ENCODE peak calls at places on chromosomes 13 and 19, in eight cellular contexts. One of them, this sample, is unnamed.
A peak's percentile ranks its signal among the peaks of the same experiment; 100 is the strongest.

GRCh38 chr19:38675611-38676010 is 28.2 kb downstream of the ACTN4 start:
- DNase-seq in T-helper 2 cell: no peak
- DNase-seq in stimulated activated naive B cell treated with anti-CD40 and anti-IgM and Interleukin-4, amounts not matched to agents 10 μg/mL and 1 μg/mL and 100 μg/mL, for 72 hours: peak; percentile 34
- DNase-seq in lower leg skin: no peak
- DNase-seq in substantia nigra: no peak
- DNase-seq in progenitor cell of endocrine pancreas: no peak
- DNase-seq in stimulated activated CD4-positive, alpha-beta T cell treated with anti-CD3 and anti-CD28 coated beads, TNF-alpha, amount 100 ng/mL, for 4 hours: no peak
- DNase-seq in activated T-cell treated with anti-CD3 and anti-CD28 coated beads for 1 hour: no peak
- DNase-seq in this sample: no peak

GRCh38 chr19:47518139-47518538 is 3.3 kb upstream of the NAPA start:
- DNase-seq in T-helper 2 cell: no peak
- DNase-seq in stimulated activated naive B cell treated with anti-CD40 and anti-IgM and Interleukin-4, amounts not matched to agents 10 μg/mL and 1 μg/mL and 100 μg/mL, for 72 hours: peak; percentile 81
- DNase-seq in lower leg skin: no peak
- DNase-seq in substantia nigra: no peak
- DNase-seq in progenitor cell of endocrine pancreas: no peak
- DNase-seq in stimulated activated CD4-positive, alpha-beta T cell treated with anti-CD3 and anti-CD28 coated beads, TNF-alpha, amount 100 ng/mL, for 4 hours: no peak
- DNase-seq in activated T-cell treated with anti-CD3 and anti-CD28 coated beads for 1 hour: no peak
- DNase-seq in this sample: no peak

GRCh38 chr19:53130506-53130905 is 2.2 kb downstream of the ZNF415 start:
- DNase-seq in T-helper 2 cell: no peak
- DNase-seq in stimulated activated naive B cell treated with anti-CD40 and anti-IgM and Interleukin-4, amounts not matched to agents 10 μg/mL and 1 μg/mL and 100 μg/mL, for 72 hours: no peak
- DNase-seq in lower leg skin: no peak
- DNase-seq in substantia nigra: no peak
- DNase-seq in progenitor cell of endocrine pancreas: no peak
- DNase-seq in stimulated activated CD4-positive, alpha-beta T cell treated with anti-CD3 and anti-CD28 coated beads, TNF-alpha, amount 100 ng/mL, for 4 hours: no peak
- DNase-seq in activated T-cell treated with anti-CD3 and anti-CD28 coated beads for 1 hour: no peak
- DNase-seq in this sample: no peak

GRCh38 chr13:107200491-107200890 is 632.6 kb upstream of the ARGLU1 start:
- DNase-seq in T-helper 2 cell: no peak
- DNase-seq in stimulated activated naive B cell treated with anti-CD40 and anti-IgM and Interleukin-4, amounts not matched to agents 10 μg/mL and 1 μg/mL and 100 μg/mL, for 72 hours: no peak
- DNase-seq in lower leg skin: no peak
- DNase-seq in substantia nigra: no peak
- DNase-seq in progenitor cell of endocrine pancreas: no peak
- DNase-seq in stimulated activated CD4-positive, alpha-beta T cell treated with anti-CD3 and anti-CD28 coated beads, TNF-alpha, amount 100 ng/mL, for 4 hours: no peak
- DNase-seq in activated T-cell treated with anti-CD3 and anti-CD28 coated beads for 1 hour: no peak
- DNase-seq in this sample: no peak

GRCh38 chr19:42303101-42303464 is 659 bp upstream of the PAFAH1B3 start:
- DNase-seq in T-helper 2 cell: no peak
- DNase-seq in stimulated activated naive B cell treated with anti-CD40 and anti-IgM and Interleukin-4, amounts not matched to agents 10 μg/mL and 1 μg/mL and 100 μg/mL, for 72 hours: no peak
- DNase-seq in lower leg skin: no peak
- DNase-seq in substantia nigra: no peak
- DNase-seq in progenitor cell of endocrine pancreas: no peak
- DNase-seq in stimulated activated CD4-positive, alpha-beta T cell treated with anti-CD3 and anti-CD28 coated beads, TNF-alpha, amount 100 ng/mL, for 4 hours: no peak
- DNase-seq in activated T-cell treated with anti-CD3 and anti-CD28 coated beads for 1 hour: no peak
- DNase-seq in this sample: no peak

GRCh38 chr19:14138576-14139265 is 2.3 kb upstream of the ASF1B start:
- DNase-seq in T-helper 2 cell: no peak
- DNase-seq in stimulated activated naive B cell treated with anti-CD40 and anti-IgM and Interleukin-4, amounts not matched to agents 10 μg/mL and 1 μg/mL and 100 μg/mL, for 72 hours: no peak
- DNase-seq in lower leg skin: no peak
- DNase-seq in substantia nigra: no peak
- DNase-seq in progenitor cell of endocrine pancreas: no peak
- DNase-seq in stimulated activated CD4-positive, alpha-beta T cell treated with anti-CD3 and anti-CD28 coated beads, TNF-alpha, amount 100 ng/mL, for 4 hours: no peak
- DNase-seq in activated T-cell treated with anti-CD3 and anti-CD28 coated beads for 1 hour: no peak
- DNase-seq in this sample: no peak

GRCh38 chr13:91988331-91988730 is 589.9 kb downstream of the GPC5 start:
- DNase-seq in T-helper 2 cell: no peak
- DNase-seq in stimulated activated naive B cell treated with anti-CD40 and anti-IgM and Interleukin-4, amounts not matched to agents 10 μg/mL and 1 μg/mL and 100 μg/mL, for 72 hours: no peak
- DNase-seq in lower leg skin: no peak
- DNase-seq in substantia nigra: no peak
- DNase-seq in progenitor cell of endocrine pancreas: no peak
- DNase-seq in stimulated activated CD4-positive, alpha-beta T cell treated with anti-CD3 and anti-CD28 coated beads, TNF-alpha, amount 100 ng/mL, for 4 hours: no peak
- DNase-seq in activated T-cell treated with anti-CD3 and anti-CD28 coated beads for 1 hour: no peak
- DNase-seq in this sample: no peak

GRCh38 chr13:25292301-25292700 is 5.0 kb upstream of the MTMR6 start:
- DNase-seq in T-helper 2 cell: no peak
- DNase-seq in stimulated activated naive B cell treated with anti-CD40 and anti-IgM and Interleukin-4, amounts not matched to agents 10 μg/mL and 1 μg/mL and 100 μg/mL, for 72 hours: no peak
- DNase-seq in lower leg skin: peak; percentile 18
- DNase-seq in substantia nigra: no peak
- DNase-seq in progenitor cell of endocrine pancreas: no peak
- DNase-seq in stimulated activated CD4-positive, alpha-beta T cell treated with anti-CD3 and anti-CD28 coated beads, TNF-alpha, amount 100 ng/mL, for 4 hours: no peak
- DNase-seq in activated T-cell treated with anti-CD3 and anti-CD28 coated beads for 1 hour: no peak
- DNase-seq in this sample: no peak

GRCh38 chr19:18224525-18225354 is 1.5 kb downstream of the PDE4C start:
- DNase-seq in T-helper 2 cell: peak; percentile 51
- DNase-seq in stimulated activated naive B cell treated with anti-CD40 and anti-IgM and Interleukin-4, amounts not matched to agents 10 μg/mL and 1 μg/mL and 100 μg/mL, for 72 hours: peak; percentile 93
- DNase-seq in lower leg skin: peak; percentile 97
- DNase-seq in substantia nigra: peak; percentile 77
- DNase-seq in progenitor cell of endocrine pancreas: peak; percentile 96
- DNase-seq in stimulated activated CD4-positive, alpha-beta T cell treated with anti-CD3 and anti-CD28 coated beads, TNF-alpha, amount 100 ng/mL, for 4 hours: peak; percentile 80
- DNase-seq in activated T-cell treated with anti-CD3 and anti-CD28 coated beads for 1 hour: peak; percentile 71
- DNase-seq in this sample: peak; percentile 65

GRCh38 chr13:99157046-99157445 is 43.6 kb upstream of the UBAC2 start:
- DNase-seq in T-helper 2 cell: no peak
- DNase-seq in stimulated activated naive B cell treated with anti-CD40 and anti-IgM and Interleukin-4, amounts not matched to agents 10 μg/mL and 1 μg/mL and 100 μg/mL, for 72 hours: no peak
- DNase-seq in lower leg skin: no peak
- DNase-seq in substantia nigra: no peak
- DNase-seq in progenitor cell of endocrine pancreas: no peak
- DNase-seq in stimulated activated CD4-positive, alpha-beta T cell treated with anti-CD3 and anti-CD28 coated beads, TNF-alpha, amount 100 ng/mL, for 4 hours: no peak
- DNase-seq in activated T-cell treated with anti-CD3 and anti-CD28 coated beads for 1 hour: no peak
- DNase-seq in this sample: no peak

GRCh38 chr13:75226755-75227435 is 255.1 kb downstream of the TBC1D4 start:
- DNase-seq in T-helper 2 cell: no peak
- DNase-seq in stimulated activated naive B cell treated with anti-CD40 and anti-IgM and Interleukin-4, amounts not matched to agents 10 μg/mL and 1 μg/mL and 100 μg/mL, for 72 hours: no peak
- DNase-seq in lower leg skin: no peak
- DNase-seq in substantia nigra: no peak
- DNase-seq in progenitor cell of endocrine pancreas: no peak
- DNase-seq in stimulated activated CD4-positive, alpha-beta T cell treated with anti-CD3 and anti-CD28 coated beads, TNF-alpha, amount 100 ng/mL, for 4 hours: no peak
- DNase-seq in activated T-cell treated with anti-CD3 and anti-CD28 coated beads for 1 hour: no peak
- DNase-seq in this sample: no peak

GRCh38 chr13:29081697-29082440 is 261.7 kb downstream of the MTUS2 start:
- DNase-seq in T-helper 2 cell: no peak
- DNase-seq in stimulated activated naive B cell treated with anti-CD40 and anti-IgM and Interleukin-4, amounts not matched to agents 10 μg/mL and 1 μg/mL and 100 μg/mL, for 72 hours: no peak
- DNase-seq in lower leg skin: no peak
- DNase-seq in substantia nigra: no peak
- DNase-seq in progenitor cell of endocrine pancreas: no peak
- DNase-seq in stimulated activated CD4-positive, alpha-beta T cell treated with anti-CD3 and anti-CD28 coated beads, TNF-alpha, amount 100 ng/mL, for 4 hours: no peak
- DNase-seq in activated T-cell treated with anti-CD3 and anti-CD28 coated beads for 1 hour: no peak
- DNase-seq in this sample: no peak

GRCh38 chr13:113044431-113045114 is 61.0 kb upstream of the F7 start:
- DNase-seq in T-helper 2 cell: no peak
- DNase-seq in stimulated activated naive B cell treated with anti-CD40 and anti-IgM and Interleukin-4, amounts not matched to agents 10 μg/mL and 1 μg/mL and 100 μg/mL, for 72 hours: no peak
- DNase-seq in lower leg skin: no peak
- DNase-seq in substantia nigra: peak; percentile 32
- DNase-seq in progenitor cell of endocrine pancreas: no peak
- DNase-seq in stimulated activated CD4-positive, alpha-beta T cell treated with anti-CD3 and anti-CD28 coated beads, TNF-alpha, amount 100 ng/mL, for 4 hours: no peak
- DNase-seq in activated T-cell treated with anti-CD3 and anti-CD28 coated beads for 1 hour: no peak
- DNase-seq in this sample: no peak

GRCh38 chr13:26785845-26786630 is 25.5 kb upstream of the GPR12 start:
- DNase-seq in T-helper 2 cell: no peak
- DNase-seq in stimulated activated naive B cell treated with anti-CD40 and anti-IgM and Interleukin-4, amounts not matched to agents 10 μg/mL and 1 μg/mL and 100 μg/mL, for 72 hours: peak; percentile 46
- DNase-seq in lower leg skin: peak; percentile 34
- DNase-seq in substantia nigra: no peak
- DNase-seq in progenitor cell of endocrine pancreas: no peak
- DNase-seq in stimulated activated CD4-positive, alpha-beta T cell treated with anti-CD3 and anti-CD28 coated beads, TNF-alpha, amount 100 ng/mL, for 4 hours: no peak
- DNase-seq in activated T-cell treated with anti-CD3 and anti-CD28 coated beads for 1 hour: peak; percentile 17
- DNase-seq in this sample: peak; percentile 41

GRCh38 chr19:51541458-51542357 is 10.2 kb upstream of the SIGLEC6 start:
- DNase-seq in T-helper 2 cell: no peak
- DNase-seq in stimulated activated naive B cell treated with anti-CD40 and anti-IgM and Interleukin-4, amounts not matched to agents 10 μg/mL and 1 μg/mL and 100 μg/mL, for 72 hours: no peak
- DNase-seq in lower leg skin: no peak
- DNase-seq in substantia nigra: no peak
- DNase-seq in progenitor cell of endocrine pancreas: no peak
- DNase-seq in stimulated activated CD4-positive, alpha-beta T cell treated with anti-CD3 and anti-CD28 coated beads, TNF-alpha, amount 100 ng/mL, for 4 hours: no peak
- DNase-seq in activated T-cell treated with anti-CD3 and anti-CD28 coated beads for 1 hour: no peak
- DNase-seq in this sample: no peak

GRCh38 chr13:44549461-44549860 is 26.7 kb downstream of the TSC22D1 start:
- DNase-seq in T-helper 2 cell: no peak
- DNase-seq in stimulated activated naive B cell treated with anti-CD40 and anti-IgM and Interleukin-4, amounts not matched to agents 10 μg/mL and 1 μg/mL and 100 μg/mL, for 72 hours: no peak
- DNase-seq in lower leg skin: no peak
- DNase-seq in substantia nigra: no peak
- DNase-seq in progenitor cell of endocrine pancreas: no peak
- DNase-seq in stimulated activated CD4-positive, alpha-beta T cell treated with anti-CD3 and anti-CD28 coated beads, TNF-alpha, amount 100 ng/mL, for 4 hours: no peak
- DNase-seq in activated T-cell treated with anti-CD3 and anti-CD28 coated beads for 1 hour: no peak
- DNase-seq in this sample: no peak

GRCh38 chr19:11597202-11598102 is at the start of gene ZNF627:
- DNase-seq in T-helper 2 cell: peak; percentile 89
- DNase-seq in stimulated activated naive B cell treated with anti-CD40 and anti-IgM and Interleukin-4, amounts not matched to agents 10 μg/mL and 1 μg/mL and 100 μg/mL, for 72 hours: peak; percentile 98
- DNase-seq in lower leg skin: peak; percentile 99
- DNase-seq in substantia nigra: peak; percentile 67
- DNase-seq in progenitor cell of endocrine pancreas: peak; percentile 97
- DNase-seq in stimulated activated CD4-positive, alpha-beta T cell treated with anti-CD3 and anti-CD28 coated beads, TNF-alpha, amount 100 ng/mL, for 4 hours: peak; percentile 94
- DNase-seq in activated T-cell treated with anti-CD3 and anti-CD28 coated beads for 1 hour: peak; percentile 95
- DNase-seq in this sample: peak; percentile 91

GRCh38 chr13:41700790-41701310 is 243.5 kb downstream of the RGCC start:
- DNase-seq in T-helper 2 cell: no peak
- DNase-seq in stimulated activated naive B cell treated with anti-CD40 and anti-IgM and Interleukin-4, amounts not matched to agents 10 μg/mL and 1 μg/mL and 100 μg/mL, for 72 hours: no peak
- DNase-seq in lower leg skin: no peak
- DNase-seq in substantia nigra: no peak
- DNase-seq in progenitor cell of endocrine pancreas: no peak
- DNase-seq in stimulated activated CD4-positive, alpha-beta T cell treated with anti-CD3 and anti-CD28 coated beads, TNF-alpha, amount 100 ng/mL, for 4 hours: no peak
- DNase-seq in activated T-cell treated with anti-CD3 and anti-CD28 coated beads for 1 hour: no peak
- DNase-seq in this sample: no peak

GRCh38 chr13:113777311-113778260 is 18.6 kb downstream of the TMEM255B start:
- DNase-seq in T-helper 2 cell: no peak
- DNase-seq in stimulated activated naive B cell treated with anti-CD40 and anti-IgM and Interleukin-4, amounts not matched to agents 10 μg/mL and 1 μg/mL and 100 μg/mL, for 72 hours: no peak
- DNase-seq in lower leg skin: no peak
- DNase-seq in substantia nigra: no peak
- DNase-seq in progenitor cell of endocrine pancreas: peak; percentile 59
- DNase-seq in stimulated activated CD4-positive, alpha-beta T cell treated with anti-CD3 and anti-CD28 coated beads, TNF-alpha, amount 100 ng/mL, for 4 hours: no peak
- DNase-seq in activated T-cell treated with anti-CD3 and anti-CD28 coated beads for 1 hour: no peak
- DNase-seq in this sample: no peak

GRCh38 chr19:15776991-15777787 is 10.3 kb upstream of the OR10H5 start:
- DNase-seq in T-helper 2 cell: no peak
- DNase-seq in stimulated activated naive B cell treated with anti-CD40 and anti-IgM and Interleukin-4, amounts not matched to agents 10 μg/mL and 1 μg/mL and 100 μg/mL, for 72 hours: no peak
- DNase-seq in lower leg skin: no peak
- DNase-seq in substantia nigra: no peak
- DNase-seq in progenitor cell of endocrine pancreas: no peak
- DNase-seq in stimulated activated CD4-positive, alpha-beta T cell treated with anti-CD3 and anti-CD28 coated beads, TNF-alpha, amount 100 ng/mL, for 4 hours: no peak
- DNase-seq in activated T-cell treated with anti-CD3 and anti-CD28 coated beads for 1 hour: no peak
- DNase-seq in this sample: no peak

GRCh38 chr19:55013596-55013995 is 24.5 kb downstream of the GP6 start:
- DNase-seq in T-helper 2 cell: no peak
- DNase-seq in stimulated activated naive B cell treated with anti-CD40 and anti-IgM and Interleukin-4, amounts not matched to agents 10 μg/mL and 1 μg/mL and 100 μg/mL, for 72 hours: no peak
- DNase-seq in lower leg skin: no peak
- DNase-seq in substantia nigra: no peak
- DNase-seq in progenitor cell of endocrine pancreas: no peak
- DNase-seq in stimulated activated CD4-positive, alpha-beta T cell treated with anti-CD3 and anti-CD28 coated beads, TNF-alpha, amount 100 ng/mL, for 4 hours: no peak
- DNase-seq in activated T-cell treated with anti-CD3 and anti-CD28 coated beads for 1 hour: no peak
- DNase-seq in this sample: no peak

GRCh38 chr19:41456342-41456918 is 13.5 kb downstream of the ERICH4 start:
- DNase-seq in T-helper 2 cell: no peak
- DNase-seq in stimulated activated naive B cell treated with anti-CD40 and anti-IgM and Interleukin-4, amounts not matched to agents 10 μg/mL and 1 μg/mL and 100 μg/mL, for 72 hours: no peak
- DNase-seq in lower leg skin: no peak
- DNase-seq in substantia nigra: no peak
- DNase-seq in progenitor cell of endocrine pancreas: no peak
- DNase-seq in stimulated activated CD4-positive, alpha-beta T cell treated with anti-CD3 and anti-CD28 coated beads, TNF-alpha, amount 100 ng/mL, for 4 hours: no peak
- DNase-seq in activated T-cell treated with anti-CD3 and anti-CD28 coated beads for 1 hour: no peak
- DNase-seq in this sample: no peak

GRCh38 chr19:35332817-35333216 is 3.8 kb downstream of the CD22 start:
- DNase-seq in T-helper 2 cell: no peak
- DNase-seq in stimulated activated naive B cell treated with anti-CD40 and anti-IgM and Interleukin-4, amounts not matched to agents 10 μg/mL and 1 μg/mL and 100 μg/mL, for 72 hours: peak; percentile 20
- DNase-seq in lower leg skin: no peak
- DNase-seq in substantia nigra: no peak
- DNase-seq in progenitor cell of endocrine pancreas: no peak
- DNase-seq in stimulated activated CD4-positive, alpha-beta T cell treated with anti-CD3 and anti-CD28 coated beads, TNF-alpha, amount 100 ng/mL, for 4 hours: no peak
- DNase-seq in activated T-cell treated with anti-CD3 and anti-CD28 coated beads for 1 hour: no peak
- DNase-seq in this sample: no peak

GRCh38 chr19:32387701-32388392 is 17.7 kb upstream of the DPY19L3 start:
- DNase-seq in T-helper 2 cell: no peak
- DNase-seq in stimulated activated naive B cell treated with anti-CD40 and anti-IgM and Interleukin-4, amounts not matched to agents 10 μg/mL and 1 μg/mL and 100 μg/mL, for 72 hours: no peak
- DNase-seq in lower leg skin: no peak
- DNase-seq in substantia nigra: no peak
- DNase-seq in progenitor cell of endocrine pancreas: no peak
- DNase-seq in stimulated activated CD4-positive, alpha-beta T cell treated with anti-CD3 and anti-CD28 coated beads, TNF-alpha, amount 100 ng/mL, for 4 hours: no peak
- DNase-seq in activated T-cell treated with anti-CD3 and anti-CD28 coated beads for 1 hour: no peak
- DNase-seq in this sample: no peak

GRCh38 chr19:17985037-17985818 is 18.3 kb downstream of the KCNN1 start:
- DNase-seq in T-helper 2 cell: no peak
- DNase-seq in stimulated activated naive B cell treated with anti-CD40 and anti-IgM and Interleukin-4, amounts not matched to agents 10 μg/mL and 1 μg/mL and 100 μg/mL, for 72 hours: no peak
- DNase-seq in lower leg skin: no peak
- DNase-seq in substantia nigra: no peak
- DNase-seq in progenitor cell of endocrine pancreas: no peak
- DNase-seq in stimulated activated CD4-positive, alpha-beta T cell treated with anti-CD3 and anti-CD28 coated beads, TNF-alpha, amount 100 ng/mL, for 4 hours: no peak
- DNase-seq in activated T-cell treated with anti-CD3 and anti-CD28 coated beads for 1 hour: no peak
- DNase-seq in this sample: no peak

GRCh38 chr13:36997716-36998427 is 1.3 kb downstream of the ALG5 start:
- DNase-seq in T-helper 2 cell: no peak
- DNase-seq in stimulated activated naive B cell treated with anti-CD40 and anti-IgM and Interleukin-4, amounts not matched to agents 10 μg/mL and 1 μg/mL and 100 μg/mL, for 72 hours: no peak
- DNase-seq in lower leg skin: no peak
- DNase-seq in substantia nigra: no peak
- DNase-seq in progenitor cell of endocrine pancreas: no peak
- DNase-seq in stimulated activated CD4-positive, alpha-beta T cell treated with anti-CD3 and anti-CD28 coated beads, TNF-alpha, amount 100 ng/mL, for 4 hours: no peak
- DNase-seq in activated T-cell treated with anti-CD3 and anti-CD28 coated beads for 1 hour: no peak
- DNase-seq in this sample: no peak

GRCh38 chr13:49784886-49785570 is 7.5 kb downstream of the KPNA3 start:
- DNase-seq in T-helper 2 cell: no peak
- DNase-seq in stimulated activated naive B cell treated with anti-CD40 and anti-IgM and Interleukin-4, amounts not matched to agents 10 μg/mL and 1 μg/mL and 100 μg/mL, for 72 hours: no peak
- DNase-seq in lower leg skin: no peak
- DNase-seq in substantia nigra: no peak
- DNase-seq in progenitor cell of endocrine pancreas: no peak
- DNase-seq in stimulated activated CD4-positive, alpha-beta T cell treated with anti-CD3 and anti-CD28 coated beads, TNF-alpha, amount 100 ng/mL, for 4 hours: no peak
- DNase-seq in activated T-cell treated with anti-CD3 and anti-CD28 coated beads for 1 hour: no peak
- DNase-seq in this sample: no peak

GRCh38 chr13:39347926-39348901 is 254.8 kb downstream of the LHFPL6 start:
- DNase-seq in T-helper 2 cell: no peak
- DNase-seq in stimulated activated naive B cell treated with anti-CD40 and anti-IgM and Interleukin-4, amounts not matched to agents 10 μg/mL and 1 μg/mL and 100 μg/mL, for 72 hours: no peak
- DNase-seq in lower leg skin: no peak
- DNase-seq in substantia nigra: no peak
- DNase-seq in progenitor cell of endocrine pancreas: no peak
- DNase-seq in stimulated activated CD4-positive, alpha-beta T cell treated with anti-CD3 and anti-CD28 coated beads, TNF-alpha, amount 100 ng/mL, for 4 hours: no peak
- DNase-seq in activated T-cell treated with anti-CD3 and anti-CD28 coated beads for 1 hour: no peak
- DNase-seq in this sample: no peak

GRCh38 chr13:44755872-44756271 is 179.7 kb upstream of the TSC22D1 start:
- DNase-seq in T-helper 2 cell: no peak
- DNase-seq in stimulated activated naive B cell treated with anti-CD40 and anti-IgM and Interleukin-4, amounts not matched to agents 10 μg/mL and 1 μg/mL and 100 μg/mL, for 72 hours: no peak
- DNase-seq in lower leg skin: no peak
- DNase-seq in substantia nigra: no peak
- DNase-seq in progenitor cell of endocrine pancreas: no peak
- DNase-seq in stimulated activated CD4-positive, alpha-beta T cell treated with anti-CD3 and anti-CD28 coated beads, TNF-alpha, amount 100 ng/mL, for 4 hours: no peak
- DNase-seq in activated T-cell treated with anti-CD3 and anti-CD28 coated beads for 1 hour: no peak
- DNase-seq in this sample: no peak

GRCh38 chr13:30355405-30355741 is 48.0 kb upstream of the KATNAL1 start:
- DNase-seq in T-helper 2 cell: no peak
- DNase-seq in stimulated activated naive B cell treated with anti-CD40 and anti-IgM and Interleukin-4, amounts not matched to agents 10 μg/mL and 1 μg/mL and 100 μg/mL, for 72 hours: peak; percentile 38
- DNase-seq in lower leg skin: no peak
- DNase-seq in substantia nigra: no peak
- DNase-seq in progenitor cell of endocrine pancreas: peak; percentile 22
- DNase-seq in stimulated activated CD4-positive, alpha-beta T cell treated with anti-CD3 and anti-CD28 coated beads, TNF-alpha, amount 100 ng/mL, for 4 hours: no peak
- DNase-seq in activated T-cell treated with anti-CD3 and anti-CD28 coated beads for 1 hour: peak; percentile 39
- DNase-seq in this sample: no peak

GRCh38 chr19:17289489-17289888 is 7.8 kb downstream of the ANKLE1 start:
- DNase-seq in T-helper 2 cell: no peak
- DNase-seq in stimulated activated naive B cell treated with anti-CD40 and anti-IgM and Interleukin-4, amounts not matched to agents 10 μg/mL and 1 μg/mL and 100 μg/mL, for 72 hours: peak; percentile 67
- DNase-seq in lower leg skin: no peak
- DNase-seq in substantia nigra: no peak
- DNase-seq in progenitor cell of endocrine pancreas: peak; percentile 63
- DNase-seq in stimulated activated CD4-positive, alpha-beta T cell treated with anti-CD3 and anti-CD28 coated beads, TNF-alpha, amount 100 ng/mL, for 4 hours: peak; percentile 30
- DNase-seq in activated T-cell treated with anti-CD3 and anti-CD28 coated beads for 1 hour: no peak
- DNase-seq in this sample: no peak

GRCh38 chr19:16714702-16715294 is 4.8 kb upstream of the NWD1 start:
- DNase-seq in T-helper 2 cell: no peak
- DNase-seq in stimulated activated naive B cell treated with anti-CD40 and anti-IgM and Interleukin-4, amounts not matched to agents 10 μg/mL and 1 μg/mL and 100 μg/mL, for 72 hours: peak; percentile 37
- DNase-seq in lower leg skin: no peak
- DNase-seq in substantia nigra: peak; percentile 8
- DNase-seq in progenitor cell of endocrine pancreas: peak; percentile 28
- DNase-seq in stimulated activated CD4-positive, alpha-beta T cell treated with anti-CD3 and anti-CD28 coated beads, TNF-alpha, amount 100 ng/mL, for 4 hours: peak; percentile 4
- DNase-seq in activated T-cell treated with anti-CD3 and anti-CD28 coated beads for 1 hour: peak; percentile 32
- DNase-seq in this sample: no peak

GRCh38 chr13:100667894-100668293 is 6.7 kb downstream of the TMTC4 start:
- DNase-seq in T-helper 2 cell: no peak
- DNase-seq in stimulated activated naive B cell treated with anti-CD40 and anti-IgM and Interleukin-4, amounts not matched to agents 10 μg/mL and 1 μg/mL and 100 μg/mL, for 72 hours: no peak
- DNase-seq in lower leg skin: no peak
- DNase-seq in substantia nigra: no peak
- DNase-seq in progenitor cell of endocrine pancreas: no peak
- DNase-seq in stimulated activated CD4-positive, alpha-beta T cell treated with anti-CD3 and anti-CD28 coated beads, TNF-alpha, amount 100 ng/mL, for 4 hours: no peak
- DNase-seq in activated T-cell treated with anti-CD3 and anti-CD28 coated beads for 1 hour: no peak
- DNase-seq in this sample: no peak

GRCh38 chr19:1767464-1767933 is 14.2 kb downstream of the ONECUT3 start:
- DNase-seq in T-helper 2 cell: peak; percentile 43
- DNase-seq in stimulated activated naive B cell treated with anti-CD40 and anti-IgM and Interleukin-4, amounts not matched to agents 10 μg/mL and 1 μg/mL and 100 μg/mL, for 72 hours: no peak
- DNase-seq in lower leg skin: no peak
- DNase-seq in substantia nigra: peak; percentile 6
- DNase-seq in progenitor cell of endocrine pancreas: peak; percentile 69
- DNase-seq in stimulated activated CD4-positive, alpha-beta T cell treated with anti-CD3 and anti-CD28 coated beads, TNF-alpha, amount 100 ng/mL, for 4 hours: peak; percentile 39
- DNase-seq in activated T-cell treated with anti-CD3 and anti-CD28 coated beads for 1 hour: peak; percentile 52
- DNase-seq in this sample: peak; percentile 35